ENCODE peak calls at places on chromosomes 13 and 19, in six cellular contexts. E is fibroblast of lung; O is CD8-positive, alpha-beta memory T cell; G is lower lobe of right lung; X is AG04450; W is Peyer's patch. B is an unnamed sample. For H3K9me3, the result is how much of the 10 kb centered on the place peaks cover.

GRCh38 chr13:99086869-99087129 is 108.9 kb upstream of the DOCK9 start:
- DNase-seq in W (peak), E (peak), O (peak), X (no peak), G (peak), B (no peak)

GRCh38 chr19:46904114-46905060 is 43.6 kb downstream of the ARHGAP35 start:
- DNase-seq in X (peak), E (peak), W (no peak), O (no peak), G (no peak), B (no peak)

GRCh38 chr13:113976711-113977684 is 3.1 kb upstream of the C13orf46 start:
- DNase-seq in G (peak), W (no peak), E (peak), O (no peak), X (peak), B (no peak)

GRCh38 chr19:18156841-18157464 is 4.0 kb downstream of the PIK3R2 start:
- DNase-seq in G (peak), O (no peak), E (peak), W (peak), X (peak), B (no peak)

GRCh38 chr19:32675720-32676185 is at the start of gene RGS9BP:
- DNase-seq in W (peak), X (peak), G (peak), O (peak), E (peak), B (peak)

GRCh38 chr13:59343993-59344780 is 819.5 kb downstream of the DIAPH3 start:
- DNase-seq in W (no peak), G (no peak), X (no peak), O (no peak), E (no peak), B (no peak)

GRCh38 chr19:1189419-1189818 is 15.4 kb upstream of the SBNO2 start:
- DNase-seq in W (no peak), X (no peak), O (no peak), G (no peak), E (no peak), B (no peak)

GRCh38 chr13:25037057-25037813 is 58.7 kb upstream of the PABPC3 start:
- DNase-seq in W (no peak), G (no peak), O (no peak), E (peak), X (peak), B (peak)

GRCh38 chr13:48201044-48201443 is 32.0 kb upstream of the ITM2B start:
- DNase-seq in W (peak), X (no peak), E (no peak), G (no peak), O (no peak), B (peak)

GRCh38 chr13:110187501-110188161 is 119.3 kb downstream of the COL4A1 start:
- DNase-seq in G (no peak), W (no peak), X (peak), O (no peak), E (peak), B (no peak)

GRCh38 chr13:113147206-113147605 is 11.2 kb upstream of the PROZ start:
- DNase-seq in X (no peak), E (no peak), O (no peak), W (no peak), G (no peak), B (no peak)

GRCh38 chr19:49875801-49876421 is 1.2 kb downstream of the AKT1S1 start:
- DNase-seq in E (peak), W (peak), X (no peak), G (peak), O (peak), B (no peak)

GRCh38 chr19:29645491-29645867 is 19.8 kb upstream of the PLEKHF1 start:
- DNase-seq in W (no peak), G (no peak), X (no peak), E (no peak), O (no peak), B (no peak)

GRCh38 chr19:47779524-47780214 is 1.2 kb downstream of the SELENOW start:
- DNase-seq in G (no peak), X (no peak), E (no peak), O (no peak), W (no peak), B (no peak)

GRCh38 chr13:65036999-65037398 is 2193.1 kb downstream of the PCDH9 start:
- DNase-seq in W (no peak), E (no peak), O (no peak), G (no peak), X (no peak), B (no peak)

GRCh38 chr19:5961969-5962945 is 15.7 kb downstream of the RANBP3 start:
- DNase-seq in O (peak), E (peak), G (peak), W (peak), X (no peak), B (no peak)

GRCh38 chr19:32828643-32829344 is 40.8 kb downstream of the SLC7A9 start:
- DNase-seq in O (no peak), W (no peak), E (no peak), G (no peak), X (no peak), B (no peak)

GRCh38 chr13:79528356-79528755 is 47.4 kb downstream of the NDFIP2 start:
- DNase-seq in G (no peak), X (no peak), W (no peak), E (no peak), O (no peak), B (no peak)

DNA sequence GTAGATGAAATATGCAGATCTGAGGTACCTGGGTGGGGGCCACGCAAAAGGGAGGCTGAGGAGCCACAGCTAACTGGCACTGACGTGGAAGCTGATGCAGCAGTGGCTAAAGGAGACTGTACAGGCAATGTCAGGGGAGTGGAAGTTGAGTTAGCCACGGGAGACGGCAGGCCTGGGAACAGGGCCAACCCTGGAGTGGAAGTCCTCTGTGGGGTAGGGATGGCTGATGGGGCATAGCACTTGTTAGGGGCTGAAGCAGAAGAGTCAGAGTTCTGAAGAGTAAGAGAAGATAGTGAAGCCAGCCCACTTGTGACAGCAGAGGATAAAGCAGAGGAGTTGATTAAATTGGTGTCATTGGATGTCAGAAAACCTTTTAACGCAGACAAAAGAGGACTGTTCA is 22.8 kb upstream of the STOML3 start:
- DNase-seq in X (no peak), W (no peak), O (no peak), G (no peak), E (no peak), B (no peak)
- H3K9me3 ChIP-seq in X (under half), W (under half), O (under half), G (under half), E (under half), B (under half)

GRCh38 chr13:90701264-90701663 is 646.2 kb upstream of the MIR17HG start:
- DNase-seq in W (no peak), G (no peak), E (no peak), O (no peak), X (no peak), B (no peak)

GRCh38 chr13:90706631-90707030 is 640.9 kb upstream of the MIR17HG start:
- DNase-seq in O (no peak), G (no peak), X (no peak), W (no peak), E (no peak), B (no peak)

GRCh38 chr13:90696656-90697055 is 650.8 kb upstream of the MIR17HG start:
- DNase-seq in E (no peak), O (no peak), G (no peak), X (no peak), W (no peak), B (no peak)

GRCh38 chr13:90700340-90700739 is 647.1 kb upstream of the MIR17HG start:
- DNase-seq in G (no peak), E (no peak), X (no peak), O (no peak), W (no peak), B (no peak)

GRCh38 chr13:90702050-90702449 is 645.4 kb upstream of the MIR17HG start:
- DNase-seq in W (no peak), X (no peak), E (no peak), G (no peak), O (no peak), B (no peak)
- H3K9me3 ChIP-seq in W (under half), X (under half), E (under half), G (under half), O (under half), B (under half)

GRCh38 chr19:44374789-44375188 is 18.3 kb upstream of the ZNF112 start:
- DNase-seq in E (no peak), W (no peak), X (no peak), G (no peak), O (no peak), B (no peak)

GRCh38 chr19:44367024-44367423 is 10.5 kb upstream of the ZNF112 start:
- DNase-seq in X (no peak), W (no peak), G (no peak), E (peak), O (no peak), B (no peak)

DNA sequence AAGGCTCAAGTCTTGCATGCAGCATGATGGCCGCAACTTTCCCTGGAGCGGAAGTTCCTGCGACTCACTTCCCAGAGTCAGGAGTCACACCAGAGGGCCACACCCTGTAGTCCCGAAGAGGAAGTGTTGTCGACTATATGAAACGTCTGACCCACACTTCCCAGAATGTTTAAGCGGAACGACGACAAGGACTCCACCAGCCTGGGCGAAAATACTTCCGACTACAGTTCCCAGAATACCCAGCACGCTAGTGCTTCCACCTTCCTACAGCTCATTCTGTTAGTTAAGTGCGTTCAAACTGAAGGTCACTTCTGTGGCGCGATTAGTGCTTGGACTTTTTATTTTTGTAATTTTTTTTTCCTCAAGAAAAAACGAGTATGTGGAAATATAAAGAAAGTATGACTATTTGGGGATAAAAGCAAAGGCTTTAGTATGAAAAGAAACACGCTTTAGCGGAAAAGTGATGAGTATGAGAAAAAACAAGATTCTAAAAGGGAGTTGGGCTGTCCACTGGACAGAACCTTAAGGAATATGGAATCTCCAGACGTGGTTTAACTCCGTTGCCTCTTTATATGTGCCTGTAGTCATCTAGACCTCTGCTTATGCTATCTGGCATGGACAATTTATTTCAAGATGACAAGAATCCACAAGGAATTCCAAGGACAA is 15.5 kb upstream of the ZNF112 start:
- DNase-seq in X (no peak), E (no peak), O (no peak), W (no peak), G (no peak), B (no peak)
- H3K9me3 ChIP-seq in X (under half), E (under half), O (under half), W (under half), G (under half), B (under half)

GRCh38 chr19:52020506-52020905 is 7.7 kb downstream of the ZNF614 start:
- DNase-seq in O (no peak), E (no peak), W (no peak), X (no peak), G (no peak), B (no peak)
- H3K9me3 ChIP-seq in O (half or more), E (under half), W (under half), X (under half), G (half or more), B (half or more)

GRCh38 chr19:35511337-35511736 is 2.1 kb downstream of the DMKN start:
- DNase-seq in E (no peak), X (no peak), O (no peak), W (no peak), G (no peak), B (no peak)
- H3K9me3 ChIP-seq in E (under half), X (under half), O (under half), W (under half), G (under half), B (under half)

DNA sequence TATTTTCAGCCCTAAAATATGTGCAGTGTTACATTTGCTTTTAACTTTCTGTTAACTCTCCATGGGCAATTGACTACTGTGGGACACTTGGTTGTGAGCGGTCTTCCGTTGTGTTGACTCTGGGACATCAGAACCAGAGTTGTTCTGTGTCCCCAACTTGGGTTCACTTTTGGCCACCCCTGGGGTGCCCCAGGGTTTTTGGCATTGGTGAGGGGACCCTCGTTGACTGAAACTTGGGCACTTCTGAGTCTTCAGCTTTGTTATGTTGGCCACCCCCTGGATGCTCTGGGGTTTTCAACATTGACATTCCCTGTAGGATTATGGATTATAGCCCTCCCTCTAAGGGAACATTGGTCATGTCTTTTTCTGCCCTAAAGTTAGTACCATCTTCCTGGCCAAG is 57.1 kb downstream of the OR10H4 start:
- DNase-seq in E (no peak), X (no peak), W (no peak), O (no peak), G (no peak), B (no peak)
- H3K9me3 ChIP-seq in E (under half), X (under half), W (under half), O (under half), G (under half), B (under half)

GRCh38 chr19:17063412-17063811 is 11.8 kb downstream of the HAUS8 start:
- DNase-seq in W (no peak), X (no peak), E (no peak), O (no peak), G (no peak), B (no peak)
- H3K9me3 ChIP-seq in W (under half), X (under half), E (under half), O (under half), G (under half), B (under half)

DNA sequence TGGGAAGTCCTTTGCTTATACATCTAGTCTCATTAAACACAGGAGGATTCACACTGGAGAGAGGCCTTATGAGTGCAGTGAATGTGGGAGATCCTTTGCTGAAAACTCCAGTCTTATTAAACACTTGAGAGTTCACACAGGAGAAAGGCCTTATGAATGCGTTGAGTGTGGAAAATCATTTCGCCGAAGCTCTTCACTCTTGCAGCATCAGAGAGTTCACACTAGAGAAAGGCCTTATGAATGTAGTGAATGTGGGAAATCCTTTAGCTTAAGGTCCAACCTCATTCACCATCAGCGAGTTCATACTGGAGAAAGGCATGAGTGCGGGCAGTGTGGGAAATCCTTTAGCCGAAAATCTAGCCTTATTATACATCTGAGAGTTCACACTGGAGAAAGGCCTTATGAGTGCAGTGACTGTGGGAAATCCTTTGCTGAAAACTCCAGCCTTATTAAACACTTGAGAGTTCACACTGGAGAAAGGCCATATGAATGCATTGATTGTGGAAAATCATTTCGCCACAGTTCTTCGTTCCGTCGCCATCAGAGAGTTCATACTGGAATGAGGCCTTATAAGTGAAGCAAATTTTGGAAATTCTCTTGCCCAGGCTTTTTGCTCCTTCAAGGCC is 9.9 kb downstream of the ZNF586 start:
- DNase-seq in O (no peak), X (no peak), E (peak), W (no peak), G (no peak), B (no peak)
- H3K9me3 ChIP-seq in O (half or more), X (half or more), E (under half), W (under half), G (half or more), B (under half)

DNA sequence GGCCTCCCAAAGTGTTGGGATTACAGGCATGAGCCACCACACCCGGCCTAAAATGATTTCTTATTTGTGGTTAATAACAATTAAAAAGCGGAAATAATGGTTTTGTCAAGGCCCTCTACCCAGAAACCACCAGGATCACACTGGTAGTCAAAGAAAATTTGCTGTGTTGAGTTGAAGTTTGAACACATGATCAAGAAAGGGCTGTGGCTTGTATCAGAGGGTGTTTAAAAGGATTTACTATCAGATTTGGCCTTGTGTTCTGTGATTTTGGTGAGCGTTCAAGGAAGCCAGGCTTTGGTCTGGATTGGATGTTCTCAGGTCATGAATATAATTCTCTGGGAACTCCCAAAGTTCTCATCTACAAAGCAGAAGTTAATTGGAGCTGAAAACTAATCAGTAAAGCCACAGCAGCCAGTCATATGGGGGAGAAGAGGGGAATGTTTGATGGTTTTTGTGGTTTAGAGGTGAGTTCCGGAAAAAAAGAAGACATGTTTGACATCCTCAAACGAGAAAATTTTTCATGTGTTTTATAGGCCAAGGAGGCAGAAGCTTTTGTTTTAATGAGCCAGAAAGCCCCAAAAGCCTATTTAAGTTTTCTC is 10.6 kb upstream of the ZNF556 start:
- DNase-seq in W (no peak), G (no peak), E (no peak), O (no peak), X (no peak), B (no peak)
- H3K9me3 ChIP-seq in W (under half), G (half or more), E (under half), O (under half), X (half or more), B (under half)

B was measured in Caco-2.